ENCODE peak calls at places on chromosomes 7 and 10, in seven cellular contexts. One of them, this sample, is unnamed.

GRCh38 chr10:62506371-62506770 is 132.2 kb downstream of the ZNF365 start:
- DNase-seq in GM23338: no peak
- DNase-seq in epithelial cell of esophagus: no peak
- DNase-seq in suprapubic skin: no peak
- DNase-seq in neuronal stem cell: no peak
- DNase-seq in NCI-H1694: no peak
- DNase-seq in HTR-8/SVneo: no peak
- DNase-seq in this sample: peak; percentile 34

GRCh38 chr7:102012941-102013461 is 195.6 kb downstream of the CUX1 start:
- DNase-seq in GM23338: no peak
- DNase-seq in epithelial cell of esophagus: peak; percentile 9
- DNase-seq in suprapubic skin: no peak
- DNase-seq in neuronal stem cell: no peak
- DNase-seq in NCI-H1694: no peak
- DNase-seq in HTR-8/SVneo: no peak
- DNase-seq in this sample: no peak

GRCh38 chr7:7653568-7654187 is 13.1 kb downstream of the UMAD1 start:
- DNase-seq in GM23338: peak; percentile 92
- DNase-seq in epithelial cell of esophagus: peak; percentile 33
- DNase-seq in suprapubic skin: no peak
- DNase-seq in neuronal stem cell: peak; percentile 18
- DNase-seq in NCI-H1694: peak; percentile 19
- DNase-seq in HTR-8/SVneo: no peak
- DNase-seq in this sample: peak; percentile 72

GRCh38 chr10:78338717-78339116 is 305.1 kb downstream of the RPS24 start:
- DNase-seq in GM23338: no peak
- DNase-seq in epithelial cell of esophagus: no peak
- DNase-seq in suprapubic skin: peak; percentile 47
- DNase-seq in neuronal stem cell: no peak
- DNase-seq in NCI-H1694: no peak
- DNase-seq in HTR-8/SVneo: no peak
- DNase-seq in this sample: no peak

GRCh38 chr7:88268858-88269257 is 37.8 kb downstream of the STEAP4 start:
- DNase-seq in GM23338: no peak
- DNase-seq in epithelial cell of esophagus: no peak
- DNase-seq in suprapubic skin: no peak
- DNase-seq in neuronal stem cell: no peak
- DNase-seq in NCI-H1694: no peak
- DNase-seq in HTR-8/SVneo: no peak
- DNase-seq in this sample: no peak

GRCh38 chr10:72011468-72011867 is 47.3 kb downstream of the CHST3 start:
- DNase-seq in GM23338: no peak
- DNase-seq in epithelial cell of esophagus: no peak
- DNase-seq in suprapubic skin: no peak
- DNase-seq in neuronal stem cell: no peak
- DNase-seq in NCI-H1694: no peak
- DNase-seq in HTR-8/SVneo: no peak
- DNase-seq in this sample: no peak

GRCh38 chr10:98519936-98520335 is 73.2 kb upstream of the HPS1 start:
- DNase-seq in GM23338: no peak
- DNase-seq in epithelial cell of esophagus: no peak
- DNase-seq in suprapubic skin: no peak
- DNase-seq in neuronal stem cell: peak; percentile 21
- DNase-seq in NCI-H1694: no peak
- DNase-seq in HTR-8/SVneo: no peak
- DNase-seq in this sample: peak; percentile 59

GRCh38 chr7:26657139-26657753 is 207.1 kb downstream of the SKAP2 start:
- DNase-seq in GM23338: peak; percentile 36
- DNase-seq in epithelial cell of esophagus: no peak
- DNase-seq in suprapubic skin: no peak
- DNase-seq in neuronal stem cell: no peak
- DNase-seq in NCI-H1694: no peak
- DNase-seq in HTR-8/SVneo: no peak
- DNase-seq in this sample: peak; percentile 12

GRCh38 chr7:108453320-108453719 is 2.9 kb downstream of the NRCAM start:
- DNase-seq in GM23338: no peak
- DNase-seq in epithelial cell of esophagus: no peak
- DNase-seq in suprapubic skin: no peak
- DNase-seq in neuronal stem cell: no peak
- DNase-seq in NCI-H1694: no peak
- DNase-seq in HTR-8/SVneo: no peak
- DNase-seq in this sample: no peak

GRCh38 chr10:107687702-107688101 is 523.2 kb upstream of the SORCS1 start:
- DNase-seq in GM23338: no peak
- DNase-seq in epithelial cell of esophagus: peak; percentile 46
- DNase-seq in suprapubic skin: no peak
- DNase-seq in neuronal stem cell: no peak
- DNase-seq in NCI-H1694: no peak
- DNase-seq in HTR-8/SVneo: no peak
- DNase-seq in this sample: no peak

GRCh38 chr10:50627896-50628295 is 4.1 kb upstream of the SGMS1 start:
- DNase-seq in GM23338: no peak
- DNase-seq in epithelial cell of esophagus: no peak
- DNase-seq in suprapubic skin: no peak
- DNase-seq in neuronal stem cell: no peak
- DNase-seq in NCI-H1694: no peak
- DNase-seq in HTR-8/SVneo: no peak
- DNase-seq in this sample: no peak

GRCh38 chr7:97293031-97293430 is 175.5 kb downstream of the SDHAF3 start:
- DNase-seq in GM23338: no peak
- DNase-seq in epithelial cell of esophagus: no peak
- DNase-seq in suprapubic skin: no peak
- DNase-seq in neuronal stem cell: no peak
- DNase-seq in NCI-H1694: no peak
- DNase-seq in HTR-8/SVneo: no peak
- DNase-seq in this sample: no peak

GRCh38 chr7:48298779-48299178 is 127.5 kb downstream of the ABCA13 start:
- DNase-seq in GM23338: no peak
- DNase-seq in epithelial cell of esophagus: peak; percentile 94
- DNase-seq in suprapubic skin: no peak
- DNase-seq in neuronal stem cell: no peak
- DNase-seq in NCI-H1694: no peak
- DNase-seq in HTR-8/SVneo: no peak
- DNase-seq in this sample: no peak

GRCh38 chr7:135620980-135621850 is 41.1 kb upstream of the STMP1 start:
- DNase-seq in GM23338: peak; percentile 92
- DNase-seq in epithelial cell of esophagus: peak; percentile 80
- DNase-seq in suprapubic skin: no peak
- DNase-seq in neuronal stem cell: peak; percentile 58
- DNase-seq in NCI-H1694: peak; percentile 83
- DNase-seq in HTR-8/SVneo: peak; percentile 29
- DNase-seq in this sample: peak; percentile 78

GRCh38 chr10:67763499-67764011 is 67.6 kb upstream of the CTNNA3 start:
- DNase-seq in GM23338: peak; percentile 74
- DNase-seq in epithelial cell of esophagus: peak; percentile 39
- DNase-seq in suprapubic skin: no peak
- DNase-seq in neuronal stem cell: peak; percentile 57
- DNase-seq in NCI-H1694: peak; percentile 34
- DNase-seq in HTR-8/SVneo: peak; percentile 32
- DNase-seq in this sample: peak; percentile 77

GRCh38 chr10:4514445-4515108 is 311.4 kb upstream of the AKR1E2 start:
- DNase-seq in GM23338: no peak
- DNase-seq in epithelial cell of esophagus: no peak
- DNase-seq in suprapubic skin: no peak
- DNase-seq in neuronal stem cell: no peak
- DNase-seq in NCI-H1694: no peak
- DNase-seq in HTR-8/SVneo: no peak
- DNase-seq in this sample: no peak

GRCh38 chr10:77357611-77358010 is 280.0 kb downstream of the KCNMA1 start:
- DNase-seq in GM23338: no peak
- DNase-seq in epithelial cell of esophagus: peak; percentile 69
- DNase-seq in suprapubic skin: no peak
- DNase-seq in neuronal stem cell: no peak
- DNase-seq in NCI-H1694: no peak
- DNase-seq in HTR-8/SVneo: peak; percentile 57
- DNase-seq in this sample: no peak

GRCh38 chr10:88110822-88111221 is 247.4 kb downstream of the PTEN start:
- DNase-seq in GM23338: no peak
- DNase-seq in epithelial cell of esophagus: no peak
- DNase-seq in suprapubic skin: no peak
- DNase-seq in neuronal stem cell: no peak
- DNase-seq in NCI-H1694: no peak
- DNase-seq in HTR-8/SVneo: no peak
- DNase-seq in this sample: no peak

GRCh38 chr10:76553231-76553630 is 1084.4 kb downstream of the KCNMA1 start:
- DNase-seq in GM23338: no peak
- DNase-seq in epithelial cell of esophagus: no peak
- DNase-seq in suprapubic skin: no peak
- DNase-seq in neuronal stem cell: no peak
- DNase-seq in NCI-H1694: no peak
- DNase-seq in HTR-8/SVneo: no peak
- DNase-seq in this sample: no peak

GRCh38 chr10:48564466-48565150 is 40.3 kb downstream of the ARHGAP22 start:
- DNase-seq in GM23338: no peak
- DNase-seq in epithelial cell of esophagus: no peak
- DNase-seq in suprapubic skin: no peak
- DNase-seq in neuronal stem cell: no peak
- DNase-seq in NCI-H1694: no peak
- DNase-seq in HTR-8/SVneo: no peak
- DNase-seq in this sample: no peak

GRCh38 chr10:507908-508444 is 181.5 kb downstream of the DIP2C start:
- DNase-seq in GM23338: no peak
- DNase-seq in epithelial cell of esophagus: no peak
- DNase-seq in suprapubic skin: no peak
- DNase-seq in neuronal stem cell: no peak
- DNase-seq in NCI-H1694: no peak
- DNase-seq in HTR-8/SVneo: no peak
- DNase-seq in this sample: no peak

GRCh38 chr10:29427667-29428066 is 138.8 kb downstream of the LYZL1 start:
- DNase-seq in GM23338: no peak
- DNase-seq in epithelial cell of esophagus: no peak
- DNase-seq in suprapubic skin: no peak
- DNase-seq in neuronal stem cell: no peak
- DNase-seq in NCI-H1694: no peak
- DNase-seq in HTR-8/SVneo: no peak
- DNase-seq in this sample: no peak

GRCh38 chr7:43756368-43757072 is 2.0 kb upstream of the BLVRA start:
- DNase-seq in GM23338: no peak
- DNase-seq in epithelial cell of esophagus: peak; percentile 44
- DNase-seq in suprapubic skin: no peak
- DNase-seq in neuronal stem cell: no peak
- DNase-seq in NCI-H1694: no peak
- DNase-seq in HTR-8/SVneo: peak; percentile 48
- DNase-seq in this sample: no peak

GRCh38 chr10:131094406-131095108 is 217.0 kb downstream of the TCERG1L start:
- DNase-seq in GM23338: peak; percentile 34
- DNase-seq in epithelial cell of esophagus: peak; percentile 54
- DNase-seq in suprapubic skin: no peak
- DNase-seq in neuronal stem cell: no peak
- DNase-seq in NCI-H1694: no peak
- DNase-seq in HTR-8/SVneo: no peak
- DNase-seq in this sample: no peak

GRCh38 chr7:83326223-83326622 is 163.5 kb upstream of the PCLO start:
- DNase-seq in GM23338: no peak
- DNase-seq in epithelial cell of esophagus: no peak
- DNase-seq in suprapubic skin: no peak
- DNase-seq in neuronal stem cell: no peak
- DNase-seq in NCI-H1694: no peak
- DNase-seq in HTR-8/SVneo: no peak
- DNase-seq in this sample: no peak

GRCh38 chr7:137579913-137580640 is 236.5 kb upstream of the PTN start:
- DNase-seq in GM23338: no peak
- DNase-seq in epithelial cell of esophagus: peak; percentile 76
- DNase-seq in suprapubic skin: no peak
- DNase-seq in neuronal stem cell: no peak
- DNase-seq in NCI-H1694: no peak
- DNase-seq in HTR-8/SVneo: peak; percentile 19
- DNase-seq in this sample: no peak

GRCh38 chr7:17497136-17497535 is 198.7 kb downstream of the AHR start:
- DNase-seq in GM23338: no peak
- DNase-seq in epithelial cell of esophagus: peak; percentile 28
- DNase-seq in suprapubic skin: no peak
- DNase-seq in neuronal stem cell: no peak
- DNase-seq in NCI-H1694: no peak
- DNase-seq in HTR-8/SVneo: no peak
- DNase-seq in this sample: no peak

GRCh38 chr10:95260397-95260881 is 30.4 kb downstream of the PDLIM1 start:
- DNase-seq in GM23338: no peak
- DNase-seq in epithelial cell of esophagus: peak; percentile 92
- DNase-seq in suprapubic skin: peak; percentile 50
- DNase-seq in neuronal stem cell: no peak
- DNase-seq in NCI-H1694: no peak
- DNase-seq in HTR-8/SVneo: peak; percentile 71
- DNase-seq in this sample: no peak

GRCh38 chr7:106057962-106058901 is 53.9 kb downstream of the SYPL1 start:
- DNase-seq in GM23338: no peak
- DNase-seq in epithelial cell of esophagus: peak; percentile 98
- DNase-seq in suprapubic skin: peak; percentile 88
- DNase-seq in neuronal stem cell: no peak
- DNase-seq in NCI-H1694: peak; percentile 93
- DNase-seq in HTR-8/SVneo: no peak
- DNase-seq in this sample: peak; percentile 74

This sample was measured in neural progenitor cell.